ENCODE peak calls at places on chromosomes 1 and 21, in five cellular contexts. One of them, this sample, is unnamed.

GRCh38 chr1:173161510-173162221 is 45.5 kb downstream of the TNFSF4 start:
- DNase-seq in nucleus accumbens: no peak
- DNase-seq in CD4-positive, alpha-beta T cell: no peak
- DNase-seq in nephron progenitor cell: no peak
- DNase-seq in progenitor cell of endocrine pancreas: no peak
- DNase-seq in this sample: no peak

GRCh38 chr1:230753586-230754251 is 6.5 kb downstream of the CAPN9 start:
- DNase-seq in nucleus accumbens: no peak
- DNase-seq in CD4-positive, alpha-beta T cell: no peak
- DNase-seq in nephron progenitor cell: peak; percentile 59
- DNase-seq in progenitor cell of endocrine pancreas: peak; percentile 30
- DNase-seq in this sample: no peak

GRCh38 chr1:23591460-23592208 is 32.3 kb upstream of the ID3 start:
- DNase-seq in nucleus accumbens: no peak
- DNase-seq in CD4-positive, alpha-beta T cell: no peak
- DNase-seq in nephron progenitor cell: no peak
- DNase-seq in progenitor cell of endocrine pancreas: no peak
- DNase-seq in this sample: no peak

GRCh38 chr1:2212542-2213491 is 15.3 kb upstream of the SKI start:
- DNase-seq in nucleus accumbens: peak; percentile 84
- DNase-seq in CD4-positive, alpha-beta T cell: peak; percentile 47
- DNase-seq in nephron progenitor cell: peak; percentile 87
- DNase-seq in progenitor cell of endocrine pancreas: no peak
- DNase-seq in this sample: no peak

GRCh38 chr1:44289530-44289929 is 65.5 kb downstream of the ERI3 start:
- DNase-seq in nucleus accumbens: no peak
- DNase-seq in CD4-positive, alpha-beta T cell: no peak
- DNase-seq in nephron progenitor cell: no peak
- DNase-seq in progenitor cell of endocrine pancreas: no peak
- DNase-seq in this sample: no peak

GRCh38 chr1:68585371-68585770 is 88.5 kb upstream of the DEPDC1 start:
- DNase-seq in nucleus accumbens: no peak
- DNase-seq in CD4-positive, alpha-beta T cell: no peak
- DNase-seq in nephron progenitor cell: no peak
- DNase-seq in progenitor cell of endocrine pancreas: no peak
- DNase-seq in this sample: no peak

GRCh38 chr1:22534951-22535350 is 28.3 kb upstream of the EPHA8 start:
- DNase-seq in nucleus accumbens: no peak
- DNase-seq in CD4-positive, alpha-beta T cell: no peak
- DNase-seq in nephron progenitor cell: no peak
- DNase-seq in progenitor cell of endocrine pancreas: no peak
- DNase-seq in this sample: no peak

GRCh38 chr1:210214573-210215409 is 17.8 kb upstream of the SERTAD4 start:
- DNase-seq in nucleus accumbens: no peak
- DNase-seq in CD4-positive, alpha-beta T cell: no peak
- DNase-seq in nephron progenitor cell: no peak
- DNase-seq in progenitor cell of endocrine pancreas: no peak
- DNase-seq in this sample: no peak

GRCh38 chr1:164787834-164788231 is 228.8 kb downstream of the PBX1 start:
- DNase-seq in nucleus accumbens: no peak
- DNase-seq in CD4-positive, alpha-beta T cell: no peak
- DNase-seq in nephron progenitor cell: no peak
- DNase-seq in progenitor cell of endocrine pancreas: no peak
- DNase-seq in this sample: no peak

GRCh38 chr1:117045644-117046043 is 14.5 kb upstream of the TTF2 start:
- DNase-seq in nucleus accumbens: no peak
- DNase-seq in CD4-positive, alpha-beta T cell: no peak
- DNase-seq in nephron progenitor cell: no peak
- DNase-seq in progenitor cell of endocrine pancreas: no peak
- DNase-seq in this sample: no peak

GRCh38 chr1:117143172-117143571 is 21.6 kb upstream of the TRIM45 start:
- DNase-seq in nucleus accumbens: no peak
- DNase-seq in CD4-positive, alpha-beta T cell: no peak
- DNase-seq in nephron progenitor cell: no peak
- DNase-seq in progenitor cell of endocrine pancreas: no peak
- DNase-seq in this sample: no peak

GRCh38 chr21:34129971-34130597 is 56.7 kb downstream of the MRPS6 start:
- DNase-seq in nucleus accumbens: no peak
- DNase-seq in CD4-positive, alpha-beta T cell: no peak
- DNase-seq in nephron progenitor cell: no peak
- DNase-seq in progenitor cell of endocrine pancreas: no peak
- DNase-seq in this sample: no peak

GRCh38 chr1:234925440-234926251 is 203.0 kb downstream of the TOMM20 start:
- DNase-seq in nucleus accumbens: no peak
- DNase-seq in CD4-positive, alpha-beta T cell: no peak
- DNase-seq in nephron progenitor cell: no peak
- DNase-seq in progenitor cell of endocrine pancreas: no peak
- DNase-seq in this sample: no peak

GRCh38 chr1:236515443-236515958 is 8.3 kb upstream of the LGALS8 start:
- DNase-seq in nucleus accumbens: no peak
- DNase-seq in CD4-positive, alpha-beta T cell: no peak
- DNase-seq in nephron progenitor cell: no peak
- DNase-seq in progenitor cell of endocrine pancreas: no peak
- DNase-seq in this sample: no peak

GRCh38 chr1:198750081-198750480 is 111.2 kb downstream of the PTPRC start:
- DNase-seq in nucleus accumbens: no peak
- DNase-seq in CD4-positive, alpha-beta T cell: no peak
- DNase-seq in nephron progenitor cell: no peak
- DNase-seq in progenitor cell of endocrine pancreas: no peak
- DNase-seq in this sample: no peak

GRCh38 chr1:185439727-185440415 is 122.8 kb upstream of the IVNS1ABP start:
- DNase-seq in nucleus accumbens: no peak
- DNase-seq in CD4-positive, alpha-beta T cell: no peak
- DNase-seq in nephron progenitor cell: no peak
- DNase-seq in progenitor cell of endocrine pancreas: no peak
- DNase-seq in this sample: no peak

GRCh38 chr1:23424171-23424959 is at the start of gene TCEA3:
- DNase-seq in nucleus accumbens: no peak
- DNase-seq in CD4-positive, alpha-beta T cell: no peak
- DNase-seq in nephron progenitor cell: peak; percentile 44
- DNase-seq in progenitor cell of endocrine pancreas: no peak
- DNase-seq in this sample: no peak

GRCh38 chr1:6743189-6744101 is 41.8 kb upstream of the CAMTA1 start:
- DNase-seq in nucleus accumbens: no peak
- DNase-seq in CD4-positive, alpha-beta T cell: no peak
- DNase-seq in nephron progenitor cell: peak; percentile 14
- DNase-seq in progenitor cell of endocrine pancreas: no peak
- DNase-seq in this sample: no peak

GRCh38 chr1:100860397-100860991 is 34.1 kb downstream of the EXTL2 start:
- DNase-seq in nucleus accumbens: no peak
- DNase-seq in CD4-positive, alpha-beta T cell: no peak
- DNase-seq in nephron progenitor cell: no peak
- DNase-seq in progenitor cell of endocrine pancreas: no peak
- DNase-seq in this sample: no peak

GRCh38 chr1:34786521-34787325 is 5.7 kb downstream of the GJB3 start:
- DNase-seq in nucleus accumbens: peak; percentile 79
- DNase-seq in CD4-positive, alpha-beta T cell: peak; percentile 47
- DNase-seq in nephron progenitor cell: peak; percentile 71
- DNase-seq in progenitor cell of endocrine pancreas: peak; percentile 44
- DNase-seq in this sample: peak; percentile 61

GRCh38 chr1:162605225-162605927 is 26.9 kb upstream of the DDR2 start:
- DNase-seq in nucleus accumbens: no peak
- DNase-seq in CD4-positive, alpha-beta T cell: no peak
- DNase-seq in nephron progenitor cell: no peak
- DNase-seq in progenitor cell of endocrine pancreas: no peak
- DNase-seq in this sample: no peak

GRCh38 chr1:111729271-111729921 is 9.8 kb downstream of the INKA2 start:
- DNase-seq in nucleus accumbens: no peak
- DNase-seq in CD4-positive, alpha-beta T cell: no peak
- DNase-seq in nephron progenitor cell: peak; percentile 68
- DNase-seq in progenitor cell of endocrine pancreas: peak; percentile 7
- DNase-seq in this sample: no peak

GRCh38 chr1:176989023-176989422 is 175.5 kb downstream of the ASTN1 start:
- DNase-seq in nucleus accumbens: no peak
- DNase-seq in CD4-positive, alpha-beta T cell: no peak
- DNase-seq in nephron progenitor cell: no peak
- DNase-seq in progenitor cell of endocrine pancreas: no peak
- DNase-seq in this sample: no peak

GRCh38 chr1:54362881-54363340 is 43.3 kb downstream of the SSBP3 start:
- DNase-seq in nucleus accumbens: no peak
- DNase-seq in CD4-positive, alpha-beta T cell: no peak
- DNase-seq in nephron progenitor cell: no peak
- DNase-seq in progenitor cell of endocrine pancreas: no peak
- DNase-seq in this sample: no peak

GRCh38 chr1:26021647-26022403 is at the start of gene EXTL1:
- DNase-seq in nucleus accumbens: peak; percentile 37
- DNase-seq in CD4-positive, alpha-beta T cell: no peak
- DNase-seq in nephron progenitor cell: peak; percentile 69
- DNase-seq in progenitor cell of endocrine pancreas: no peak
- DNase-seq in this sample: no peak

GRCh38 chr1:18882511-18882910 is 19.8 kb downstream of the ALDH4A1 start:
- DNase-seq in nucleus accumbens: no peak
- DNase-seq in CD4-positive, alpha-beta T cell: no peak
- DNase-seq in nephron progenitor cell: no peak
- DNase-seq in progenitor cell of endocrine pancreas: no peak
- DNase-seq in this sample: no peak

GRCh38 chr1:169557131-169557530 is 29.1 kb downstream of the F5 start:
- DNase-seq in nucleus accumbens: no peak
- DNase-seq in CD4-positive, alpha-beta T cell: no peak
- DNase-seq in nephron progenitor cell: no peak
- DNase-seq in progenitor cell of endocrine pancreas: no peak
- DNase-seq in this sample: no peak

GRCh38 chr1:218156602-218157001 is 128.5 kb upstream of the RRP15 start:
- DNase-seq in nucleus accumbens: no peak
- DNase-seq in CD4-positive, alpha-beta T cell: no peak
- DNase-seq in nephron progenitor cell: peak; percentile 53
- DNase-seq in progenitor cell of endocrine pancreas: peak; percentile 30
- DNase-seq in this sample: no peak

This sample was measured in iPS DF 6.9.